ENCODE peak calls at places on chromosomes 3 and 15, in ten cellular contexts. W is endothelial cell; G is fibroblast of pulmonary artery; X is dorsolateral prefrontal cortex; K is activated CD8-positive, alpha-beta memory T cell treated with anti-CD3 and anti-CD28 coated beads for 24 hours; N is HEK293T; U is AG08395; T is astrocyte of the spinal cord; D is HFFc6; V is hypothalamus. I is an unnamed sample.

GRCh38 chr3:19149388-19149787 is 1.1 kb downstream of the KCNH8 start:
- DNase-seq in X (no peak), D (no peak), N (no peak), G (peak), U (peak), T (peak), V (no peak), K (no peak), W (peak), I (no peak)

GRCh38 chr3:127535901-127536817 is 54.4 kb downstream of the TPRA1 start:
- DNase-seq in V (no peak), G (no peak), T (no peak), X (peak), U (no peak), K (no peak), W (no peak), D (no peak), N (no peak), I (no peak)

GRCh38 chr3:105473521-105474223 is 107.0 kb downstream of the ALCAM start:
- DNase-seq in U (peak), N (no peak), T (peak), W (no peak), D (peak), K (no peak), V (no peak), G (peak), X (no peak), I (no peak)

GRCh38 chr3:179599531-179599930 is 4.9 kb downstream of the MRPL47 start:
- DNase-seq in D (peak), W (no peak), G (no peak), T (no peak), K (no peak), X (no peak), U (no peak), N (no peak), V (no peak), I (no peak)

GRCh38 chr3:56915969-56916586 is 114.3 kb upstream of the ARHGEF3 start:
- DNase-seq in T (no peak), N (no peak), D (no peak), W (no peak), K (peak), G (no peak), X (no peak), U (no peak), V (no peak), I (no peak)

GRCh38 chr15:53328341-53328740 is 431.1 kb downstream of the WDR72 start:
- DNase-seq in T (no peak), D (no peak), U (no peak), N (no peak), X (no peak), K (no peak), W (no peak), V (no peak), G (no peak), I (no peak)

GRCh38 chr3:56366641-56366984 is 101.7 kb downstream of the ERC2 start:
- DNase-seq in W (no peak), V (no peak), U (no peak), G (no peak), X (no peak), K (no peak), T (peak), D (no peak), N (no peak), I (no peak)

GRCh38 chr3:187150599-187150998 is 11.3 kb upstream of the RPL39L start:
- DNase-seq in G (no peak), X (no peak), N (no peak), W (peak), K (peak), D (no peak), V (no peak), T (no peak), U (no peak), I (no peak)

GRCh38 chr15:74884428-74885223 is 5.2 kb upstream of the MPI start:
- DNase-seq in W (no peak), N (no peak), G (peak), X (no peak), U (peak), D (no peak), K (no peak), T (no peak), V (no peak), I (no peak)